ENCODE peak calls at places on chromosomes 3 and 15, in five cellular contexts. One of them, this sample, is unnamed. For H3K27me3 and H3K4me1, the result is how much of the 10 kb centered on the place peaks cover.

GRCh38 chr3:150000631-150001030 is 29.9 kb upstream of the PFN2 start:
- DNase-seq in psoas muscle: no peak
- DNase-seq in cardiac muscle cell: no peak
- DNase-seq in uterus: no peak
- DNase-seq in lower lobe of right lung: no peak
- DNase-seq in this sample: no peak

GRCh38 chr3:86958534-86958933 is 32.4 kb downstream of the VGLL3 start:
- DNase-seq in psoas muscle: no peak
- DNase-seq in cardiac muscle cell: no peak
- DNase-seq in lower lobe of right lung: no peak
- DNase-seq in uterus: no peak
- DNase-seq in this sample: no peak

GRCh38 chr3:124409650-124410275 is 320.5 kb upstream of the UMPS start:
- DNase-seq in uterus: no peak
- DNase-seq in cardiac muscle cell: peak
- DNase-seq in lower lobe of right lung: no peak
- DNase-seq in psoas muscle: no peak
- DNase-seq in this sample: no peak

GRCh38 chr3:79928687-79929408 is 161.1 kb upstream of the ROBO1 start:
- DNase-seq in cardiac muscle cell: no peak
- DNase-seq in psoas muscle: no peak
- DNase-seq in uterus: no peak
- DNase-seq in lower lobe of right lung: no peak
- DNase-seq in this sample: no peak

GRCh38 chr3:44186111-44186672 is 55.5 kb upstream of the TOPAZ1 start:
- DNase-seq in psoas muscle: no peak
- DNase-seq in uterus: no peak
- DNase-seq in lower lobe of right lung: no peak
- DNase-seq in cardiac muscle cell: no peak
- DNase-seq in this sample: no peak

GRCh38 chr15:99435138-99435695 is 130.6 kb upstream of the MEF2A start:
- DNase-seq in cardiac muscle cell: no peak
- DNase-seq in uterus: peak
- DNase-seq in psoas muscle: peak
- DNase-seq in lower lobe of right lung: no peak
- DNase-seq in this sample: no peak

GRCh38 chr3:131636266-131636775 is 133.6 kb upstream of the MRPL3 start:
- DNase-seq in lower lobe of right lung: no peak
- DNase-seq in cardiac muscle cell: no peak
- DNase-seq in uterus: no peak
- DNase-seq in psoas muscle: no peak
- DNase-seq in this sample: no peak

GRCh38 chr3:150370129-150370602 is 37.9 kb upstream of the TSC22D2 start:
- DNase-seq in cardiac muscle cell: peak
- DNase-seq in psoas muscle: no peak
- DNase-seq in lower lobe of right lung: no peak
- DNase-seq in uterus: peak
- DNase-seq in this sample: no peak

GRCh38 chr3:58104712-58105111 is 96.5 kb downstream of the FLNB start:
- DNase-seq in cardiac muscle cell: no peak
- DNase-seq in psoas muscle: no peak
- DNase-seq in uterus: no peak
- DNase-seq in lower lobe of right lung: no peak
- DNase-seq in this sample: no peak

GRCh38 chr3:160929595-160929994 is 173.6 kb downstream of the PPM1L start:
- DNase-seq in psoas muscle: peak
- DNase-seq in uterus: peak
- DNase-seq in cardiac muscle cell: peak
- DNase-seq in lower lobe of right lung: no peak
- DNase-seq in this sample: no peak

GRCh38 chr15:43799209-43799944 is 643 bp downstream of the SERINC4 start:
- DNase-seq in cardiac muscle cell: no peak
- DNase-seq in psoas muscle: no peak
- DNase-seq in lower lobe of right lung: no peak
- DNase-seq in uterus: no peak
- DNase-seq in this sample: no peak

GRCh38 chr15:95277266-95277665 is 1045.9 kb downstream of the MCTP2 start:
- DNase-seq in lower lobe of right lung: no peak
- DNase-seq in cardiac muscle cell: no peak
- DNase-seq in psoas muscle: no peak
- DNase-seq in uterus: no peak
- DNase-seq in this sample: no peak

GRCh38 chr3:30751610-30752299 is 142.7 kb downstream of the GADL1 start:
- DNase-seq in uterus: peak
- DNase-seq in lower lobe of right lung: no peak
- DNase-seq in psoas muscle: peak
- DNase-seq in cardiac muscle cell: peak
- DNase-seq in this sample: peak

GRCh38 chr15:55289573-55290360 is at the start of gene RAB27A:
- DNase-seq in psoas muscle: peak
- DNase-seq in uterus: peak
- DNase-seq in cardiac muscle cell: peak
- DNase-seq in lower lobe of right lung: peak
- DNase-seq in this sample: peak

GRCh38 chr3:149270180-149270579 is 48.6 kb upstream of the CP start:
- DNase-seq in uterus: no peak
- DNase-seq in psoas muscle: no peak
- DNase-seq in lower lobe of right lung: no peak
- DNase-seq in cardiac muscle cell: no peak
- DNase-seq in this sample: no peak

GRCh38 chr3:129485681-129486056 is 42.8 kb upstream of the RHO start:
- DNase-seq in psoas muscle: peak
- DNase-seq in cardiac muscle cell: no peak
- DNase-seq in lower lobe of right lung: peak
- DNase-seq in uterus: peak
- DNase-seq in this sample: no peak

GRCh38 chr3:43104786-43105185 is 1.1 kb downstream of the POMGNT2 start:
- DNase-seq in cardiac muscle cell: no peak
- DNase-seq in uterus: no peak
- DNase-seq in lower lobe of right lung: no peak
- DNase-seq in psoas muscle: no peak
- DNase-seq in this sample: no peak

GRCh38 chr3:3666664-3667063 is 132.6 kb upstream of the LRRN1 start:
- DNase-seq in psoas muscle: no peak
- DNase-seq in cardiac muscle cell: no peak
- DNase-seq in lower lobe of right lung: no peak
- DNase-seq in uterus: no peak
- DNase-seq in this sample: no peak

GRCh38 chr3:175107231-175107630 is 248.1 kb downstream of the NAALADL2 start:
- DNase-seq in psoas muscle: no peak
- DNase-seq in cardiac muscle cell: no peak
- DNase-seq in uterus: no peak
- DNase-seq in lower lobe of right lung: no peak
- DNase-seq in this sample: no peak

GRCh38 chr3:118304557-118304956 is 730.1 kb downstream of the IGSF11 start:
- DNase-seq in cardiac muscle cell: no peak
- DNase-seq in lower lobe of right lung: no peak
- DNase-seq in uterus: no peak
- DNase-seq in psoas muscle: no peak
- DNase-seq in this sample: no peak

GRCh38 chr3:126439346-126439967 is 36.2 kb downstream of the ZXDC start:
- DNase-seq in uterus: peak
- DNase-seq in psoas muscle: no peak
- DNase-seq in cardiac muscle cell: no peak
- DNase-seq in lower lobe of right lung: no peak
- DNase-seq in this sample: no peak

GRCh38 chr3:172538368-172539264 is 15.4 kb upstream of the TNFSF10 start:
- DNase-seq in psoas muscle: no peak
- DNase-seq in lower lobe of right lung: no peak
- DNase-seq in uterus: no peak
- DNase-seq in cardiac muscle cell: no peak
- DNase-seq in this sample: no peak

GRCh38 chr15:74200871-74201419 is 1.6 kb downstream of the STRA6 start:
- DNase-seq in uterus: peak
- DNase-seq in cardiac muscle cell: peak
- DNase-seq in psoas muscle: peak
- DNase-seq in lower lobe of right lung: no peak
- DNase-seq in this sample: no peak

GRCh38 chr3:188202358-188203138 is 48.6 kb downstream of the LPP start:
- DNase-seq in cardiac muscle cell: no peak
- DNase-seq in lower lobe of right lung: no peak
- DNase-seq in psoas muscle: no peak
- DNase-seq in uterus: no peak
- DNase-seq in this sample: no peak
- TF ChIP-seq CTCF in cardiac muscle cell: no peak
- TF ChIP-seq CTCF in lower lobe of right lung: no peak
- TF ChIP-seq CTCF in psoas muscle: no peak
- TF ChIP-seq CTCF in uterus: no peak
- TF ChIP-seq CTCF in this sample: no peak

DNA sequence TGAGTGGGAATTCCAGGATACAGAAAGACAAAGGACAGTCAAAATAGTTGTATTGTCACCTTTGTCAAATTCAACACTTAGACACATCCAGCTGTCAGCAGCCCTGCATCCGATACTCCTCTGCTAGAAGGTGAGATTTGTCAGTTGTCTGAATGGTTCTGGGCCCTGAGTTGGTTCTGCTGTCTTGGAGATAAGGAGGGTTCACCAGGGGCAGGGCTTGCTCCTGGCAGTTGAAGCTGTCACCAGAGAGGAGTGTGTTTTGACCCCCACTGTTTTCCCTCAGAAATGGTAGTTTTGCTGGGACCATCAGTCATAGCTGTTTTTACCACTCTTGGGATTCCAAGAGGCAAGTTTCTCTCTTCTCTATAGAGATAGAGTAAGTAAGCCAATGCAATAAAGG is 3.2 kb upstream of the KY start:
- DNase-seq in lower lobe of right lung: no peak
- DNase-seq in cardiac muscle cell: no peak
- DNase-seq in psoas muscle: no peak
- DNase-seq in uterus: no peak
- DNase-seq in this sample: no peak
- H3K27me3 ChIP-seq in lower lobe of right lung: under half
- H3K27me3 ChIP-seq in cardiac muscle cell: under half
- H3K27me3 ChIP-seq in psoas muscle: under half
- H3K27me3 ChIP-seq in uterus: under half
- H3K27me3 ChIP-seq in this sample: under half

GRCh38 chr3:187997490-187997889 is 156.5 kb upstream of the LPP start:
- DNase-seq in uterus: no peak
- DNase-seq in lower lobe of right lung: no peak
- DNase-seq in cardiac muscle cell: no peak
- DNase-seq in psoas muscle: no peak
- DNase-seq in this sample: no peak
- H3K4me1 ChIP-seq in uterus: under half
- H3K4me1 ChIP-seq in lower lobe of right lung: under half
- H3K4me1 ChIP-seq in cardiac muscle cell: under half
- H3K4me1 ChIP-seq in psoas muscle: under half
- H3K4me1 ChIP-seq in this sample: half or more

DNA sequence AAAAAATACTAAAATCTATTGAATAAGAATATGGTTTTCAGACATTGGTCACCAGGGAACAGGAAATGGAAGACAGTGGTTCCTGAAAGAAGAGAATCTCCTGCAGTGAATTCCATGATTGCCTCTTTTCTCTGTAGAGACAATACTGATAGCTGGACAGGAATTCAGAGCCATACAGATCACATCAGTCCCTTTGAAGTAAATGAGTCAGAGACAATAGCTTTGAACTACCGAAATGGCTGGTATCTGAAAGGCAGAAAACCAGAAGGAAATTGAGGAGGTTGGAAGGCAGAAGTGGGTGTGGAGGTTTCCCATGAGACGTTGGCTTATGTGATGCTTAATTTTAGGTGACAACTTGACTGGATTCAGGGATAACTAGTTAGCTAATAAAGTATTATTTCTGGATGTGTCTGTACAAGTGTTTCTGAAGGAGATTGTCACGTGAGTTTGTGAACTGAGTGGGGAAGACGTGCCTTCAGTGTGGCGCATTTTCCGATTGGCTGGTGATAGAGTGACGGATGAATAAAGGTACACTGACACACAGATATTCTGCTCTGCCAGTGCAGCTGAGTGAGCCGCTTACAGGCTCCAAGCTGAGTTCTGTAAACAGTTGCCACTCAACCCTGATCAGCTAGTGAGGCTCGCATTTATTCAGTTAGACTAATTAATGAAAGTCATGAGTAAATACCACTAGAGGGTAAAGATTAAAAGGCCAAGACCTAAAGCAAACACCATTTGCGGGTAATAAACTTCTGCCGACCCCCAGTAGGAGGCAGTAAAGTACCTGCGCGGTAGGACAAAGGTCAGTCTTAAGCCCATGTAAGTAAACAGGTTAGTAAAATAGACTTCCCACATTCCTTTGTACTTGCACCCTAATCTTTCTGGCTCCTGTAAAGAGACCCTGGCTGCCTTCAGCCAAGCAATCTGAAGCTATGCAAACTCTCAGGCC is 1298.6 kb downstream of the SI start:
- DNase-seq in uterus: no peak
- DNase-seq in psoas muscle: no peak
- DNase-seq in cardiac muscle cell: no peak
- DNase-seq in lower lobe of right lung: no peak
- DNase-seq in this sample: no peak
- TF ChIP-seq CTCF in uterus: no peak
- TF ChIP-seq CTCF in psoas muscle: no peak
- TF ChIP-seq CTCF in cardiac muscle cell: no peak
- TF ChIP-seq CTCF in lower lobe of right lung: no peak
- TF ChIP-seq CTCF in this sample: no peak

GRCh38 chr3:193899001-193899400 is 236.9 kb upstream of the HES1 start:
- DNase-seq in cardiac muscle cell: no peak
- DNase-seq in psoas muscle: no peak
- DNase-seq in uterus: no peak
- DNase-seq in lower lobe of right lung: no peak
- DNase-seq in this sample: no peak

GRCh38 chr3:193903257-193903807 is 232.6 kb upstream of the HES1 start:
- DNase-seq in lower lobe of right lung: no peak
- DNase-seq in cardiac muscle cell: no peak
- DNase-seq in uterus: no peak
- DNase-seq in psoas muscle: no peak
- DNase-seq in this sample: no peak

GRCh38 chr3:193902557-193903256 is 233.2 kb upstream of the HES1 start:
- DNase-seq in cardiac muscle cell: no peak
- DNase-seq in psoas muscle: no peak
- DNase-seq in uterus: no peak
- DNase-seq in lower lobe of right lung: no peak
- DNase-seq in this sample: no peak

GRCh38 chr3:193903976-193904375 is 232.0 kb upstream of the HES1 start:
- DNase-seq in uterus: no peak
- DNase-seq in cardiac muscle cell: no peak
- DNase-seq in lower lobe of right lung: no peak
- DNase-seq in psoas muscle: no peak
- DNase-seq in this sample: no peak

DNA sequence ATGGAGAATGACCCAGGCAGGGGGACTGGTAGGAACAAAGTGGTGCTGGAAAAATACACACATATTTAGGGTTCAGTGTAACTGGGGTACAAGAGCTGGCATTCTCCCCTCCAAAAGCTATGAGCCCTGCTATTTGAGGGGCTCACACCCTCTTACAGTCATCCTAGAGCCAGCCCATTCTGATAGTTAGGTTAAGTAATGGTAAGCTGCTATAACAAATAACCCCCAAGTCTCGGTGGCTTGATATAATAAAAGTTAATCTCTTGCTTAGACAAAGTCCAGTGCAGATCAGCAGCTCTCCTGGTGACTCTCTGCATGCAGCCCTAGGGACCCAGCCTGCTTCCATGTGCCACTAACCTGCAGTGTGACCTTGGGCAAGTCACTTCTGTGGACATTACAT is 234.9 kb upstream of the HES1 start:
- DNase-seq in uterus: no peak
- DNase-seq in psoas muscle: no peak
- DNase-seq in lower lobe of right lung: no peak
- DNase-seq in cardiac muscle cell: no peak
- DNase-seq in this sample: no peak
- H3K27me3 ChIP-seq in uterus: under half
- H3K27me3 ChIP-seq in psoas muscle: under half
- H3K27me3 ChIP-seq in lower lobe of right lung: under half
- H3K27me3 ChIP-seq in cardiac muscle cell: under half
- H3K27me3 ChIP-seq in this sample: under half